ENCODE peak calls at places on chromosome 19, in nine cellular contexts. X, R, W, L, M, O, N, K and J are unnamed samples.

GRCh38 chr19:2529473-2529918 is 53.6 kb downstream of the GADD45B start:
- DNase-seq in N (peak), X (no peak), O (no peak), W (no peak), R (peak), M (no peak), L (no peak), K (no peak), J (no peak)

GRCh38 chr19:7267792-7268736 is 26.1 kb downstream of the INSR start:
- DNase-seq in K (no peak), W (no peak), X (no peak), O (no peak), L (no peak), N (no peak), R (no peak), M (no peak), J (no peak)

GRCh38 chr19:50854636-50855410 is at the start of gene KLK3:
- DNase-seq in M (no peak), X (no peak), R (no peak), N (no peak), L (no peak), O (no peak), K (no peak), W (no peak), J (no peak)

GRCh38 chr19:8512115-8512967 is 1.6 kb downstream of the ZNF414 start:
- DNase-seq in M (no peak), X (no peak), O (no peak), K (no peak), L (no peak), W (peak), R (peak), N (no peak), J (no peak)

GRCh38 chr19:45508931-45509691 is 1.8 kb downstream of the VASP start:
- DNase-seq in X (no peak), K (no peak), W (peak), R (peak), N (peak), L (no peak), O (no peak), M (no peak), J (no peak)

GRCh38 chr19:40596608-40597328 is 4.4 kb upstream of the LTBP4 start:
- DNase-seq in O (no peak), W (peak), R (peak), X (no peak), N (peak), L (no peak), M (no peak), K (no peak), J (no peak)

GRCh38 chr19:30317403-30317802 is 54.8 kb upstream of the ZNF536 start:
- DNase-seq in X (no peak), K (no peak), O (no peak), N (no peak), M (no peak), R (no peak), W (no peak), L (no peak), J (no peak)

GRCh38 chr19:55115446-55116065 is 1.9 kb downstream of the PPP1R12C start:
- DNase-seq in X (no peak), K (no peak), R (no peak), O (no peak), M (no peak), W (no peak), N (no peak), L (no peak), J (no peak)

GRCh38 chr19:6925801-6926751 is 38.7 kb downstream of the ADGRE1 start:
- DNase-seq in K (no peak), X (no peak), W (no peak), L (peak), R (no peak), N (peak), O (peak), M (peak), J (no peak)

GRCh38 chr19:31512403-31512970 is 163.3 kb upstream of the TSHZ3 start:
- DNase-seq in N (no peak), M (no peak), L (no peak), K (no peak), R (no peak), X (no peak), W (no peak), O (no peak), J (no peak)

GRCh38 chr19:23956051-23956450 is 41.4 kb downstream of the ZNF726 start:
- DNase-seq in K (no peak), M (no peak), X (no peak), W (no peak), L (no peak), N (no peak), O (no peak), R (no peak), J (no peak)

GRCh38 chr19:32719611-32720059 is at the start of gene TDRD12:
- DNase-seq in K (no peak), O (no peak), M (no peak), R (no peak), X (peak), L (no peak), N (no peak), W (peak), J (peak)

GRCh38 chr19:2691951-2692350 is 10.5 kb downstream of the GNG7 start:
- DNase-seq in N (no peak), L (no peak), O (no peak), M (no peak), K (no peak), R (no peak), X (no peak), W (no peak), J (no peak)

GRCh38 chr19:7833225-7834156 is 3.5 kb downstream of the EVI5L start:
- DNase-seq in L (no peak), K (no peak), M (no peak), W (peak), R (peak), O (no peak), N (no peak), X (no peak), J (no peak)

GRCh38 chr19:39937792-39938191 is 3.4 kb upstream of the FCGBP start:
- DNase-seq in O (no peak), K (no peak), M (no peak), N (no peak), R (no peak), X (no peak), L (no peak), W (no peak), J (no peak)

GRCh38 chr19:3079578-3079977 is 14.6 kb upstream of the GNA11 start:
- DNase-seq in O (no peak), N (no peak), M (no peak), R (no peak), K (no peak), L (no peak), W (no peak), X (no peak), J (no peak)

GRCh38 chr19:16470911-16471811 is 609 bp downstream of the EPS15L1 start:
- DNase-seq in O (no peak), M (peak), K (no peak), L (no peak), X (no peak), N (peak), W (no peak), R (no peak), J (no peak)

GRCh38 chr19:4361152-4362037 is 18.0 kb downstream of the MPND start:
- DNase-seq in L (no peak), W (peak), M (no peak), X (no peak), K (no peak), O (no peak), R (no peak), N (no peak), J (no peak)

GRCh38 chr19:45637890-45638667 is 1.1 kb downstream of the EML2 start:
- DNase-seq in N (peak), L (no peak), K (no peak), R (peak), O (no peak), M (no peak), W (no peak), X (no peak), J (no peak)

GRCh38 chr19:30677702-30678101 is 305.5 kb downstream of the ZNF536 start:
- DNase-seq in K (no peak), W (no peak), X (no peak), N (no peak), M (no peak), O (no peak), L (no peak), R (no peak), J (no peak)

GRCh38 chr19:46739290-46739771 is 6.5 kb upstream of the FKRP start:
- DNase-seq in R (no peak), L (no peak), N (no peak), X (no peak), W (no peak), O (no peak), M (no peak), K (no peak), J (no peak)

GRCh38 chr19:22784051-22784450 is at the start of gene ZNF99:
- DNase-seq in R (no peak), L (no peak), M (no peak), X (no peak), N (no peak), O (no peak), W (peak), K (no peak), J (peak)

GRCh38 chr19:9061879-9062278 is 25.0 kb upstream of the OR1M1 start:
- DNase-seq in M (no peak), N (no peak), W (no peak), K (no peak), O (no peak), X (no peak), R (no peak), L (no peak), J (no peak)

GRCh38 chr19:7944177-7944761 is 803 bp upstream of the TIMM44 start:
- DNase-seq in X (no peak), L (peak), W (no peak), M (peak), R (peak), O (peak), N (peak), K (peak), J (peak)